ENCODE peak calls at places on chromosomes 7 and 10, in six cellular contexts. One of them, this sample, is unnamed.
A peak's percentile ranks its signal among the peaks of the same experiment; 100 is the strongest.

GRCh38 chr10:84226616-84227015 is 1.3 kb upstream of the LRIT2 start:
- DNase-seq in iPS-NIHi11: no peak
- DNase-seq in SHP77: no peak
- DNase-seq in upper lobe of right lung: no peak
- DNase-seq in GM12891: no peak
- DNase-seq in lower leg skin: no peak
- DNase-seq in this sample: no peak

GRCh38 chr10:46297406-46298204 is 10.8 kb downstream of the ANTXRL start:
- DNase-seq in iPS-NIHi11: no peak
- DNase-seq in SHP77: no peak
- DNase-seq in upper lobe of right lung: peak; percentile 3
- DNase-seq in GM12891: no peak
- DNase-seq in lower leg skin: no peak
- DNase-seq in this sample: no peak

GRCh38 chr10:94678475-94678874 is 5.1 kb upstream of the CYP2C18 start:
- DNase-seq in iPS-NIHi11: no peak
- DNase-seq in SHP77: no peak
- DNase-seq in upper lobe of right lung: no peak
- DNase-seq in GM12891: no peak
- DNase-seq in lower leg skin: no peak
- DNase-seq in this sample: no peak

GRCh38 chr10:59622320-59622901 is 87.2 kb downstream of the SLC16A9 start:
- DNase-seq in iPS-NIHi11: peak; percentile 57
- DNase-seq in SHP77: no peak
- DNase-seq in upper lobe of right lung: no peak
- DNase-seq in GM12891: no peak
- DNase-seq in lower leg skin: peak; percentile 33
- DNase-seq in this sample: peak; percentile 34

GRCh38 chr10:129910861-129911260 is 53.2 kb downstream of the EBF3 start:
- DNase-seq in iPS-NIHi11: no peak
- DNase-seq in SHP77: no peak
- DNase-seq in upper lobe of right lung: no peak
- DNase-seq in GM12891: no peak
- DNase-seq in lower leg skin: no peak
- DNase-seq in this sample: no peak

GRCh38 chr10:60413306-60414012 is 23.8 kb upstream of the ANK3 start:
- DNase-seq in iPS-NIHi11: no peak
- DNase-seq in SHP77: no peak
- DNase-seq in upper lobe of right lung: no peak
- DNase-seq in GM12891: no peak
- DNase-seq in lower leg skin: no peak
- DNase-seq in this sample: no peak

GRCh38 chr7:151509670-151510333 is 9.9 kb downstream of the RHEB start:
- DNase-seq in iPS-NIHi11: no peak
- DNase-seq in SHP77: no peak
- DNase-seq in upper lobe of right lung: no peak
- DNase-seq in GM12891: no peak
- DNase-seq in lower leg skin: no peak
- DNase-seq in this sample: no peak

GRCh38 chr10:133258066-133258817 is 18.4 kb downstream of the ADAM8 start:
- DNase-seq in iPS-NIHi11: no peak
- DNase-seq in SHP77: no peak
- DNase-seq in upper lobe of right lung: peak; percentile 87
- DNase-seq in GM12891: no peak
- DNase-seq in lower leg skin: peak; percentile 64
- DNase-seq in this sample: no peak

GRCh38 chr7:55467047-55467593 is 102.0 kb downstream of the LANCL2 start:
- DNase-seq in iPS-NIHi11: no peak
- DNase-seq in SHP77: no peak
- DNase-seq in upper lobe of right lung: peak; percentile 26
- DNase-seq in GM12891: no peak
- DNase-seq in lower leg skin: no peak
- DNase-seq in this sample: no peak

GRCh38 chr7:139180700-139181311 is 50.2 kb upstream of the UBN2 start:
- DNase-seq in iPS-NIHi11: no peak
- DNase-seq in SHP77: no peak
- DNase-seq in upper lobe of right lung: no peak
- DNase-seq in GM12891: no peak
- DNase-seq in lower leg skin: no peak
- DNase-seq in this sample: no peak

GRCh38 chr10:110784198-110784597 is 87.5 kb upstream of the PDCD4 start:
- DNase-seq in iPS-NIHi11: no peak
- DNase-seq in SHP77: no peak
- DNase-seq in upper lobe of right lung: no peak
- DNase-seq in GM12891: no peak
- DNase-seq in lower leg skin: no peak
- DNase-seq in this sample: no peak

GRCh38 chr7:114047889-114048288 is 129.1 kb upstream of the PPP1R3A start:
- DNase-seq in iPS-NIHi11: no peak
- DNase-seq in SHP77: no peak
- DNase-seq in upper lobe of right lung: no peak
- DNase-seq in GM12891: no peak
- DNase-seq in lower leg skin: no peak
- DNase-seq in this sample: peak; percentile 63

GRCh38 chr7:127876393-127876792 is 154.8 kb downstream of the LRRC4 start:
- DNase-seq in iPS-NIHi11: no peak
- DNase-seq in SHP77: no peak
- DNase-seq in upper lobe of right lung: no peak
- DNase-seq in GM12891: no peak
- DNase-seq in lower leg skin: no peak
- DNase-seq in this sample: no peak

GRCh38 chr7:146659732-146660131 is 543.1 kb downstream of the CNTNAP2 start:
- DNase-seq in iPS-NIHi11: no peak
- DNase-seq in SHP77: no peak
- DNase-seq in upper lobe of right lung: no peak
- DNase-seq in GM12891: no peak
- DNase-seq in lower leg skin: no peak
- DNase-seq in this sample: no peak